ENCODE peak calls at places on chromosomes 16 and 17, in nine cellular contexts. Z, F, M, S, P, R, Q, W and N are unnamed samples.

GRCh38 chr17:39640493-39641118 is 3.7 kb downstream of the STARD3 start:
- DNase-seq in Z (no peak), F (no peak), M (no peak), S (no peak), P (no peak), R (no peak), Q (no peak), W (no peak), N (no peak)

GRCh38 chr17:4195306-4195705 is 52.3 kb downstream of the CYB5D2 start:
- DNase-seq in Z (peak), F (no peak), M (peak), S (no peak), P (no peak), R (no peak), Q (peak), W (peak), N (peak)

GRCh38 chr16:30526137-30526822 is at the start of gene ZNF768:
- DNase-seq in Z (peak), F (no peak), M (peak), S (peak), P (no peak), R (no peak), Q (no peak), W (peak), N (no peak)

GRCh38 chr17:18038149-18038850 is 668 bp downstream of the ATPAF2 start:
- DNase-seq in Z (peak), F (no peak), M (no peak), S (no peak), P (no peak), R (no peak), Q (no peak), W (no peak), N (no peak)

GRCh38 chr17:64146418-64147109 is 16.6 kb upstream of the ERN1 start:
- DNase-seq in Z (peak), F (peak), M (peak), S (peak), P (peak), R (no peak), Q (peak), W (peak), N (no peak)

GRCh38 chr17:12591336-12591735 is 74.4 kb upstream of the MYOCD start:
- DNase-seq in Z (no peak), F (no peak), M (no peak), S (no peak), P (no peak), R (no peak), Q (peak), W (no peak), N (no peak)

GRCh38 chr16:50644730-50645129 is 36.4 kb downstream of the SNX20 start:
- DNase-seq in Z (peak), F (peak), M (peak), S (no peak), P (no peak), R (no peak), Q (no peak), W (peak), N (no peak)

GRCh38 chr17:77944390-77945222 is 13.9 kb upstream of the TNRC6C start:
- DNase-seq in Z (peak), F (no peak), M (no peak), S (no peak), P (no peak), R (no peak), Q (no peak), W (no peak), N (no peak)

GRCh38 chr17:78263063-78263735 is 31.8 kb downstream of the TMEM235 start:
- DNase-seq in Z (no peak), F (no peak), M (peak), S (peak), P (no peak), R (no peak), Q (no peak), W (no peak), N (no peak)

GRCh38 chr16:85686912-85687591 is 1.7 kb downstream of the GINS2 start:
- DNase-seq in Z (no peak), F (no peak), M (no peak), S (no peak), P (no peak), R (no peak), Q (no peak), W (no peak), N (no peak)

GRCh38 chr16:17354121-17354750 is 116.5 kb downstream of the XYLT1 start:
- DNase-seq in Z (no peak), F (no peak), M (no peak), S (no peak), P (no peak), R (no peak), Q (no peak), W (no peak), N (no peak)

GRCh38 chr17:38706625-38707298 is 1.7 kb downstream of the MLLT6 start:
- DNase-seq in Z (peak), F (no peak), M (peak), S (peak), P (no peak), R (no peak), Q (no peak), W (no peak), N (no peak)

GRCh38 chr17:37828313-37829124 is 83.7 kb upstream of the HNF1B start:
- DNase-seq in Z (peak), F (no peak), M (no peak), S (no peak), P (no peak), R (no peak), Q (no peak), W (peak), N (no peak)

GRCh38 chr17:71302721-71303549 is 817.9 kb upstream of the SOX9 start:
- DNase-seq in Z (peak), F (no peak), M (no peak), S (no peak), P (no peak), R (no peak), Q (no peak), W (no peak), N (no peak)

GRCh38 chr16:11193494-11193893 is 62.5 kb downstream of the SOCS1 start:
- DNase-seq in Z (no peak), F (no peak), M (no peak), S (no peak), P (no peak), R (no peak), Q (no peak), W (no peak), N (no peak)

GRCh38 chr16:57562669-57563486 is 20.4 kb downstream of the ADGRG5 start:
- DNase-seq in Z (no peak), F (no peak), M (no peak), S (no peak), P (no peak), R (no peak), Q (no peak), W (no peak), N (no peak)

GRCh38 chr17:80803451-80804428 is 187.9 kb upstream of the CHMP6 start:
- DNase-seq in Z (no peak), F (no peak), M (no peak), S (peak), P (no peak), R (no peak), Q (no peak), W (no peak), N (no peak)

GRCh38 chr17:7380321-7380720 is 568 bp upstream of the TNK1 start:
- DNase-seq in Z (peak), F (no peak), M (peak), S (peak), P (peak), R (no peak), Q (no peak), W (peak), N (peak)

GRCh38 chr17:9252525-9252924 is 231.2 kb downstream of the NTN1 start:
- DNase-seq in Z (no peak), F (no peak), M (no peak), S (no peak), P (no peak), R (no peak), Q (no peak), W (no peak), N (no peak)

GRCh38 chr17:35256629-35257028 is 13.8 kb downstream of the SLFN5 start:
- DNase-seq in Z (no peak), F (no peak), M (no peak), S (no peak), P (no peak), R (no peak), Q (no peak), W (no peak), N (no peak)

GRCh38 chr17:80919331-80920284 is 72.0 kb upstream of the CHMP6 start:
- DNase-seq in Z (no peak), F (no peak), M (peak), S (peak), P (no peak), R (no peak), Q (no peak), W (no peak), N (no peak)

GRCh38 chr16:8887952-8888560 is 5.9 kb downstream of the LITAFD start:
- DNase-seq in Z (peak), F (no peak), M (no peak), S (no peak), P (no peak), R (no peak), Q (peak), W (peak), N (peak)